ENCODE peak calls at places on chromosomes 3 and 15, in six cellular contexts. I is head of caudate nucleus; T is iris pigment epithelial cell; P is activated naive CD4-positive, alpha-beta T cell treated with anti-CD3 and anti-CD28 coated beads, Interleukin-2, amount 10 ng/mL, durations not matched to agents 7 days and 5 days; M is CD4-positive, alpha-beta T cell; B is effector CD4-positive, alpha-beta T cell. C is an unnamed sample.

GRCh38 chr3:193997228-193998192 is 138.4 kb upstream of the HES1 start:
- DNase-seq in I (no peak), T (no peak), P (no peak), M (no peak), B (no peak), C (no peak)

GRCh38 chr15:95024388-95024787 is 793.0 kb downstream of the MCTP2 start:
- DNase-seq in I (no peak), T (peak), P (no peak), M (no peak), B (no peak), C (no peak)

GRCh38 chr15:92011611-92012367 is 158.3 kb downstream of the SLCO3A1 start:
- DNase-seq in I (no peak), T (peak), P (peak), M (no peak), B (no peak), C (no peak)

GRCh38 chr15:57440799-57441198 is 64.5 kb downstream of the CGNL1 start:
- DNase-seq in I (no peak), T (peak), P (no peak), M (no peak), B (no peak), C (no peak)

GRCh38 chr3:81985996-81986723 is 224.7 kb upstream of the GBE1 start:
- DNase-seq in I (no peak), T (no peak), P (no peak), M (no peak), B (no peak), C (no peak)

GRCh38 chr15:98978153-98978552 is 29.4 kb downstream of the PGPEP1L start:
- DNase-seq in I (no peak), T (no peak), P (no peak), M (no peak), B (no peak), C (no peak)

GRCh38 chr15:70791248-70791647 is 27.9 kb upstream of the UACA start:
- DNase-seq in I (no peak), T (no peak), P (no peak), M (no peak), B (no peak), C (no peak)

GRCh38 chr3:50112462-50112861 is 23.7 kb downstream of the RBM5 start:
- DNase-seq in I (no peak), T (peak), P (no peak), M (no peak), B (no peak), C (no peak)

GRCh38 chr15:74252291-74253080 is 16.4 kb downstream of the CCDC33 start:
- DNase-seq in I (no peak), T (no peak), P (no peak), M (no peak), B (no peak), C (no peak)

GRCh38 chr15:68668926-68669600 is 90.3 kb downstream of the CORO2B start:
- DNase-seq in I (peak), T (no peak), P (no peak), M (no peak), B (no peak), C (no peak)

GRCh38 chr3:12901631-12902045 is 60.3 kb upstream of the RPL32 start:
- DNase-seq in I (no peak), T (no peak), P (no peak), M (no peak), B (no peak), C (no peak)

GRCh38 chr15:65421360-65422215 is 1.2 kb downstream of the IGDCC4 start:
- DNase-seq in I (peak), T (peak), P (peak), M (no peak), B (no peak), C (no peak)

GRCh38 chr3:38477839-38478450 is 18.2 kb upstream of the EXOG start:
- DNase-seq in I (no peak), T (no peak), P (no peak), M (no peak), B (no peak), C (no peak)

GRCh38 chr15:56307180-56307579 is 58.0 kb upstream of the TEX9 start:
- DNase-seq in I (no peak), T (no peak), P (no peak), M (no peak), B (no peak), C (no peak)

GRCh38 chr15:84905016-84905916 is 20.8 kb downstream of the SLC28A1 start:
- DNase-seq in I (no peak), T (no peak), P (no peak), M (no peak), B (no peak), C (no peak)

GRCh38 chr3:151281671-151282334 is 3.5 kb upstream of the P2RY14 start:
- DNase-seq in I (no peak), T (peak), P (no peak), M (no peak), B (no peak), C (no peak)

GRCh38 chr3:112357888-112358287 is 24.9 kb downstream of the CD200 start:
- DNase-seq in I (no peak), T (no peak), P (peak), M (peak), B (peak), C (peak)

GRCh38 chr3:133860519-133860918 is 35.2 kb downstream of the RAB6B start:
- DNase-seq in I (no peak), T (no peak), P (no peak), M (no peak), B (no peak), C (no peak)

GRCh38 chr3:13070622-13071021 is 2.6 kb downstream of the IQSEC1 start:
- DNase-seq in I (no peak), T (no peak), P (no peak), M (no peak), B (no peak), C (no peak)

GRCh38 chr3:14119651-14120050 is 5.0 kb downstream of the CHCHD4 start:
- DNase-seq in I (no peak), T (no peak), P (no peak), M (no peak), B (no peak), C (no peak)

GRCh38 chr3:50272911-50273688 is 4.2 kb downstream of the SEMA3B start:
- DNase-seq in I (peak), T (peak), P (peak), M (peak), B (peak), C (peak)

GRCh38 chr3:8529197-8529637 is 27.6 kb downstream of the LMCD1 start:
- DNase-seq in I (no peak), T (peak), P (no peak), M (no peak), B (no peak), C (no peak)

GRCh38 chr15:86553116-86553515 is 473.4 kb downstream of the AGBL1 start:
- DNase-seq in I (no peak), T (no peak), P (no peak), M (no peak), B (no peak), C (no peak)

GRCh38 chr15:62469874-62470688 is 305.0 kb upstream of the C2CD4B start:
- DNase-seq in I (no peak), T (peak), P (no peak), M (no peak), B (no peak), C (no peak)

GRCh38 chr15:45150997-45151396 is 21.2 kb downstream of the DUOX1 start:
- DNase-seq in I (no peak), T (no peak), P (no peak), M (no peak), B (no peak), C (no peak)

GRCh38 chr3:146646251-146646650 is 41.1 kb upstream of the PLSCR5 start:
- DNase-seq in I (no peak), T (no peak), P (no peak), M (no peak), B (no peak), C (no peak)

GRCh38 chr3:120461416-120461815 is 10.6 kb upstream of the FSTL1 start:
- DNase-seq in I (no peak), T (no peak), P (no peak), M (no peak), B (no peak), C (no peak)

GRCh38 chr15:101088788-101089578 is 162.9 kb downstream of the CHSY1 start:
- DNase-seq in I (peak), T (peak), P (peak), M (peak), B (peak), C (peak)

GRCh38 chr15:94237903-94238302 is 6.5 kb downstream of the MCTP2 start:
- DNase-seq in I (no peak), T (no peak), P (no peak), M (no peak), B (no peak), C (no peak)

GRCh38 chr3:159806412-159806811 is 182.2 kb upstream of the IL12A start:
- DNase-seq in I (peak), T (no peak), P (no peak), M (no peak), B (no peak), C (no peak)

GRCh38 chr3:139286241-139286640 is 57.6 kb upstream of the MRPS22 start:
- DNase-seq in I (no peak), T (no peak), P (no peak), M (no peak), B (no peak), C (no peak)

GRCh38 chr15:79804833-79805232 is 92.0 kb downstream of the MTHFS start:
- DNase-seq in I (no peak), T (no peak), P (no peak), M (no peak), B (no peak), C (no peak)